ENCODE peak calls at places on chromosomes 4 and X, in seven cellular contexts. L is neural crest cell; K is GM04503; A is stimulated activated CD4-positive, alpha-beta T cell treated with anti-CD3 and anti-CD28 coated beads, Interleukin-1b, Interleukin-23, amount 100 ng/mL, for 24 hours; B is astrocyte of the hippocampus; S is effector memory CD4-positive, alpha-beta T cell; O is NCI-H1694 treated with DMSO at 0.1 percent for 48 hours. N is an unnamed sample.
A peak's percentile ranks its signal among the peaks of the same experiment; 100 is the strongest.

GRCh38 chr4:159390648-159391047 is 287.8 kb downstream of the RAPGEF2 start:
- DNase-seq in B (peak; percentile 97), O (no peak), S (no peak), A (no peak), K (peak; percentile 36), L (no peak), N (no peak)

GRCh38 chr4:127214001-127214400 is 418.8 kb upstream of the INTU start:
- DNase-seq in K (no peak), S (no peak), O (no peak), B (peak; percentile 42), L (no peak), A (no peak), N (no peak)

GRCh38 chr4:72842323-72842722 is 227.2 kb downstream of the COX18 start:
- DNase-seq in O (no peak), L (no peak), B (no peak), A (no peak), S (no peak), K (no peak), N (no peak)

GRCh38 chrX:139554367-139554766 is 23.8 kb downstream of the F9 start:
- DNase-seq in O (no peak), B (no peak), L (no peak), A (no peak), S (no peak), K (no peak), N (no peak)

GRCh38 chr4:8148785-8149435 is 9.7 kb downstream of the ABLIM2 start:
- DNase-seq in B (no peak), S (no peak), L (no peak), O (no peak), K (no peak), A (no peak), N (no peak)

GRCh38 chr4:8459867-8460453 is 19.4 kb downstream of the TRMT44 start:
- DNase-seq in B (no peak), A (no peak), K (no peak), S (no peak), O (no peak), L (no peak), N (no peak)

GRCh38 chr4:158292156-158292555 is 81.9 kb downstream of the TMEM144 start:
- DNase-seq in A (no peak), O (no peak), S (no peak), K (no peak), B (no peak), L (no peak), N (no peak)

GRCh38 chrX:34379891-34380290 is 247.8 kb upstream of the FAM47A start:
- DNase-seq in S (no peak), O (no peak), A (no peak), B (no peak), K (peak; percentile 13), L (no peak), N (no peak)

GRCh38 chrX:153636716-153637115 is 10.3 kb upstream of the DUSP9 start:
- DNase-seq in A (no peak), S (no peak), O (no peak), B (no peak), L (no peak), K (no peak), N (no peak)

N was measured in T-helper 2 cell.